ENCODE peak calls at places on chromosome 4, in seven cellular contexts. One of them, this sample, is unnamed.

GRCh38 chr4:84497220-84497834 is 1.8 kb downstream of the NKX6-1 start:
- DNase-seq in iris pigment epithelial cell: no peak
- DNase-seq in T-helper 1 cell: no peak
- DNase-seq in astrocyte of the spinal cord: peak; percentile 55
- DNase-seq in neural crest cell: no peak
- DNase-seq in activated CD4-positive, alpha-beta T cell treated with anti-CD3 and anti-CD28 coated beads for 1 hour: no peak
- DNase-seq in Peyer's patch: no peak
- DNase-seq in this sample: no peak

GRCh38 chr4:164301430-164301829 is 452.5 kb upstream of the SMIM31 start:
- DNase-seq in T-helper 1 cell: no peak
- DNase-seq in Peyer's patch: no peak
- DNase-seq in neural crest cell: no peak
- DNase-seq in iris pigment epithelial cell: no peak
- DNase-seq in astrocyte of the spinal cord: no peak
- DNase-seq in activated CD4-positive, alpha-beta T cell treated with anti-CD3 and anti-CD28 coated beads for 1 hour: no peak
- DNase-seq in this sample: no peak

GRCh38 chr4:3817561-3817960 is 51.4 kb downstream of the ADRA2C start:
- DNase-seq in Peyer's patch: no peak
- DNase-seq in neural crest cell: no peak
- DNase-seq in astrocyte of the spinal cord: no peak
- DNase-seq in T-helper 1 cell: no peak
- DNase-seq in iris pigment epithelial cell: no peak
- DNase-seq in activated CD4-positive, alpha-beta T cell treated with anti-CD3 and anti-CD28 coated beads for 1 hour: no peak
- DNase-seq in this sample: no peak

GRCh38 chr4:99615210-99615834 is 40.7 kb downstream of the MTTP start:
- DNase-seq in iris pigment epithelial cell: no peak
- DNase-seq in astrocyte of the spinal cord: no peak
- DNase-seq in T-helper 1 cell: no peak
- DNase-seq in neural crest cell: no peak
- DNase-seq in Peyer's patch: no peak
- DNase-seq in activated CD4-positive, alpha-beta T cell treated with anti-CD3 and anti-CD28 coated beads for 1 hour: no peak
- DNase-seq in this sample: no peak

GRCh38 chr4:150114641-150115040 is 36.4 kb downstream of the DCLK2 start:
- DNase-seq in neural crest cell: no peak
- DNase-seq in Peyer's patch: no peak
- DNase-seq in T-helper 1 cell: no peak
- DNase-seq in astrocyte of the spinal cord: no peak
- DNase-seq in iris pigment epithelial cell: no peak
- DNase-seq in activated CD4-positive, alpha-beta T cell treated with anti-CD3 and anti-CD28 coated beads for 1 hour: no peak
- DNase-seq in this sample: no peak

GRCh38 chr4:183918696-183919095 is 13.6 kb downstream of the STOX2 start:
- DNase-seq in T-helper 1 cell: no peak
- DNase-seq in neural crest cell: no peak
- DNase-seq in astrocyte of the spinal cord: no peak
- DNase-seq in Peyer's patch: no peak
- DNase-seq in iris pigment epithelial cell: no peak
- DNase-seq in activated CD4-positive, alpha-beta T cell treated with anti-CD3 and anti-CD28 coated beads for 1 hour: no peak
- DNase-seq in this sample: no peak

GRCh38 chr4:2101346-2102044 is 42.4 kb downstream of the NAT8L start:
- DNase-seq in neural crest cell: no peak
- DNase-seq in astrocyte of the spinal cord: peak; percentile 13
- DNase-seq in Peyer's patch: no peak
- DNase-seq in activated CD4-positive, alpha-beta T cell treated with anti-CD3 and anti-CD28 coated beads for 1 hour: no peak
- DNase-seq in iris pigment epithelial cell: peak; percentile 8
- DNase-seq in T-helper 1 cell: no peak
- DNase-seq in this sample: no peak

GRCh38 chr4:24273148-24273547 is 311.2 kb downstream of the DHX15 start:
- DNase-seq in activated CD4-positive, alpha-beta T cell treated with anti-CD3 and anti-CD28 coated beads for 1 hour: no peak
- DNase-seq in T-helper 1 cell: no peak
- DNase-seq in iris pigment epithelial cell: no peak
- DNase-seq in astrocyte of the spinal cord: no peak
- DNase-seq in Peyer's patch: no peak
- DNase-seq in neural crest cell: no peak
- DNase-seq in this sample: no peak

GRCh38 chr4:54085284-54085683 is 14.7 kb upstream of the GSX2 start:
- DNase-seq in iris pigment epithelial cell: peak; percentile 96
- DNase-seq in neural crest cell: no peak
- DNase-seq in T-helper 1 cell: no peak
- DNase-seq in astrocyte of the spinal cord: peak; percentile 82
- DNase-seq in activated CD4-positive, alpha-beta T cell treated with anti-CD3 and anti-CD28 coated beads for 1 hour: no peak
- DNase-seq in Peyer's patch: no peak
- DNase-seq in this sample: no peak

GRCh38 chr4:38119663-38120374 is 159.6 kb downstream of the PTTG2 start:
- DNase-seq in astrocyte of the spinal cord: peak; percentile 88
- DNase-seq in neural crest cell: no peak
- DNase-seq in activated CD4-positive, alpha-beta T cell treated with anti-CD3 and anti-CD28 coated beads for 1 hour: no peak
- DNase-seq in T-helper 1 cell: no peak
- DNase-seq in iris pigment epithelial cell: peak; percentile 92
- DNase-seq in Peyer's patch: no peak
- DNase-seq in this sample: no peak

GRCh38 chr4:128068927-128069326 is 7.8 kb downstream of the LARP1B start:
- DNase-seq in iris pigment epithelial cell: peak; percentile 70
- DNase-seq in T-helper 1 cell: no peak
- DNase-seq in activated CD4-positive, alpha-beta T cell treated with anti-CD3 and anti-CD28 coated beads for 1 hour: no peak
- DNase-seq in neural crest cell: no peak
- DNase-seq in astrocyte of the spinal cord: peak; percentile 16
- DNase-seq in Peyer's patch: no peak
- DNase-seq in this sample: no peak

GRCh38 chr4:2875556-2875955 is 31.9 kb downstream of the ADD1 start:
- DNase-seq in astrocyte of the spinal cord: no peak
- DNase-seq in iris pigment epithelial cell: no peak
- DNase-seq in T-helper 1 cell: no peak
- DNase-seq in Peyer's patch: no peak
- DNase-seq in activated CD4-positive, alpha-beta T cell treated with anti-CD3 and anti-CD28 coated beads for 1 hour: no peak
- DNase-seq in neural crest cell: no peak
- DNase-seq in this sample: no peak

GRCh38 chr4:86098691-86099090 is 261.2 kb downstream of the MAPK10 start:
- DNase-seq in T-helper 1 cell: no peak
- DNase-seq in activated CD4-positive, alpha-beta T cell treated with anti-CD3 and anti-CD28 coated beads for 1 hour: no peak
- DNase-seq in Peyer's patch: no peak
- DNase-seq in iris pigment epithelial cell: no peak
- DNase-seq in neural crest cell: no peak
- DNase-seq in astrocyte of the spinal cord: no peak
- DNase-seq in this sample: no peak

GRCh38 chr4:182795446-182796238 is 121.5 kb downstream of the DCTD start:
- DNase-seq in activated CD4-positive, alpha-beta T cell treated with anti-CD3 and anti-CD28 coated beads for 1 hour: no peak
- DNase-seq in Peyer's patch: no peak
- DNase-seq in T-helper 1 cell: no peak
- DNase-seq in astrocyte of the spinal cord: no peak
- DNase-seq in neural crest cell: no peak
- DNase-seq in iris pigment epithelial cell: no peak
- DNase-seq in this sample: no peak

GRCh38 chr4:140363051-140363450 is 10.4 kb upstream of the SCOC start:
- DNase-seq in neural crest cell: no peak
- DNase-seq in Peyer's patch: no peak
- DNase-seq in iris pigment epithelial cell: no peak
- DNase-seq in T-helper 1 cell: no peak
- DNase-seq in activated CD4-positive, alpha-beta T cell treated with anti-CD3 and anti-CD28 coated beads for 1 hour: no peak
- DNase-seq in astrocyte of the spinal cord: no peak
- DNase-seq in this sample: peak; percentile 65

GRCh38 chr4:169351860-169352259 is 81.1 kb upstream of the SH3RF1 start:
- DNase-seq in astrocyte of the spinal cord: peak; percentile 87
- DNase-seq in iris pigment epithelial cell: peak; percentile 41
- DNase-seq in activated CD4-positive, alpha-beta T cell treated with anti-CD3 and anti-CD28 coated beads for 1 hour: no peak
- DNase-seq in Peyer's patch: no peak
- DNase-seq in T-helper 1 cell: no peak
- DNase-seq in neural crest cell: no peak
- DNase-seq in this sample: no peak

GRCh38 chr4:113101669-113102068 is 52.2 kb downstream of the ANK2 start:
- DNase-seq in T-helper 1 cell: no peak
- DNase-seq in astrocyte of the spinal cord: peak; percentile 4
- DNase-seq in activated CD4-positive, alpha-beta T cell treated with anti-CD3 and anti-CD28 coated beads for 1 hour: no peak
- DNase-seq in iris pigment epithelial cell: peak; percentile 21
- DNase-seq in neural crest cell: no peak
- DNase-seq in Peyer's patch: no peak
- DNase-seq in this sample: no peak

GRCh38 chr4:187309456-187309855 is 585.8 kb upstream of the FAT1 start:
- DNase-seq in iris pigment epithelial cell: peak; percentile 73
- DNase-seq in astrocyte of the spinal cord: peak; percentile 67
- DNase-seq in activated CD4-positive, alpha-beta T cell treated with anti-CD3 and anti-CD28 coated beads for 1 hour: no peak
- DNase-seq in neural crest cell: no peak
- DNase-seq in T-helper 1 cell: no peak
- DNase-seq in Peyer's patch: no peak
- DNase-seq in this sample: no peak

GRCh38 chr4:53702334-53703266 is 111.3 kb upstream of the LNX1 start:
- DNase-seq in activated CD4-positive, alpha-beta T cell treated with anti-CD3 and anti-CD28 coated beads for 1 hour: no peak
- DNase-seq in astrocyte of the spinal cord: peak; percentile 90
- DNase-seq in iris pigment epithelial cell: peak; percentile 83
- DNase-seq in neural crest cell: peak; percentile 57
- DNase-seq in Peyer's patch: peak; percentile 62
- DNase-seq in T-helper 1 cell: no peak
- DNase-seq in this sample: peak; percentile 83

GRCh38 chr4:3777033-3777390 is 10.8 kb downstream of the ADRA2C start:
- DNase-seq in activated CD4-positive, alpha-beta T cell treated with anti-CD3 and anti-CD28 coated beads for 1 hour: no peak
- DNase-seq in T-helper 1 cell: no peak
- DNase-seq in astrocyte of the spinal cord: no peak
- DNase-seq in Peyer's patch: no peak
- DNase-seq in neural crest cell: no peak
- DNase-seq in iris pigment epithelial cell: no peak
- DNase-seq in this sample: no peak

GRCh38 chr4:71860643-71861042 is 76.8 kb upstream of the GC start:
- DNase-seq in activated CD4-positive, alpha-beta T cell treated with anti-CD3 and anti-CD28 coated beads for 1 hour: no peak
- DNase-seq in Peyer's patch: no peak
- DNase-seq in iris pigment epithelial cell: no peak
- DNase-seq in neural crest cell: no peak
- DNase-seq in astrocyte of the spinal cord: peak; percentile 13
- DNase-seq in T-helper 1 cell: no peak
- DNase-seq in this sample: no peak